ENCODE peak calls at places on chromosome 6, in nine cellular contexts. P is hippocampal formation, J is AG08395, Y is NCI-H524, C is mammary epithelial cell, H is sigmoid colon, T is B cell, O is posterior vena cava, I is heart left ventricle. S is an unnamed sample.

GRCh38 chr6:80767808-80768207 is 661.3 kb downstream of the BCKDHB start:
- DNase-seq in P (no peak), J (peak), Y (no peak), C (peak), H (peak), T (no peak), O (peak), I (peak), S (peak)

GRCh38 chr6:116371384-116372209 is 850 bp downstream of the DSE start:
- DNase-seq in P (peak), J (peak), Y (peak), C (peak), H (peak), T (no peak), O (peak), I (peak), S (peak)

GRCh38 chr6:106538145-106538544 is 91.2 kb downstream of the RTN4IP1 start:
- DNase-seq in P (no peak), J (no peak), Y (no peak), C (no peak), H (no peak), T (peak), O (no peak), I (no peak), S (no peak)

GRCh38 chr6:84137989-84138575 is 89.4 kb downstream of the CEP162 start:
- DNase-seq in P (no peak), J (no peak), Y (no peak), C (peak), H (no peak), T (no peak), O (no peak), I (no peak), S (no peak)

GRCh38 chr6:115545410-115545986 is 515.2 kb downstream of the FRK start:
- DNase-seq in P (no peak), J (no peak), Y (no peak), C (no peak), H (no peak), T (no peak), O (peak), I (no peak), S (peak)

GRCh38 chr6:13766201-13766634 is 48.1 kb downstream of the MCUR1 start:
- DNase-seq in P (no peak), J (peak), Y (peak), C (peak), H (peak), T (no peak), O (no peak), I (no peak), S (peak)

GRCh38 chr6:117264487-117265424 is 602 bp upstream of the VGLL2 start:
- DNase-seq in P (no peak), J (no peak), Y (peak), C (peak), H (no peak), T (no peak), O (no peak), I (no peak), S (peak)

GRCh38 chr6:143542915-143543314 is 31.4 kb upstream of the FUCA2 start:
- DNase-seq in P (no peak), J (no peak), Y (no peak), C (peak), H (no peak), T (no peak), O (no peak), I (no peak), S (peak)

GRCh38 chr6:16496210-16496609 is 257.8 kb downstream of the GMPR start:
- DNase-seq in P (no peak), J (no peak), Y (peak), C (no peak), H (no peak), T (no peak), O (no peak), I (no peak), S (no peak)

GRCh38 chr6:39088331-39088730 is 26.7 kb downstream of the SAYSD1 start:
- DNase-seq in P (peak), J (peak), Y (no peak), C (no peak), H (no peak), T (peak), O (no peak), I (peak), S (peak)

GRCh38 chr6:120938164-120938875 is 396.0 kb downstream of the TBC1D32 start:
- DNase-seq in P (no peak), J (no peak), Y (no peak), C (no peak), H (no peak), T (peak), O (no peak), I (no peak), S (no peak)

GRCh38 chr6:155121699-155122098 is 126.6 kb downstream of the TIAM2 start:
- DNase-seq in P (no peak), J (peak), Y (peak), C (no peak), H (peak), T (no peak), O (no peak), I (no peak), S (peak)

GRCh38 chr6:97136644-97137358 is 146.2 kb downstream of the MMS22L start:
- DNase-seq in P (peak), J (no peak), Y (no peak), C (no peak), H (no peak), T (no peak), O (no peak), I (no peak), S (no peak)

GRCh38 chr6:111804627-111805235 is 68.5 kb downstream of the FYN start:
- DNase-seq in P (no peak), J (peak), Y (no peak), C (no peak), H (no peak), T (peak), O (no peak), I (no peak), S (peak)

GRCh38 chr6:14550817-14551216 is 433.2 kb downstream of the CD83 start:
- DNase-seq in P (no peak), J (peak), Y (no peak), C (no peak), H (no peak), T (no peak), O (no peak), I (peak), S (peak)

GRCh38 chr6:24919404-24919892 is 16.3 kb downstream of the RIPOR2 start:
- DNase-seq in P (no peak), J (no peak), Y (peak), C (no peak), H (no peak), T (no peak), O (no peak), I (no peak), S (no peak)

GRCh38 chr6:11459002-11459658 is 78.4 kb upstream of the TMEM170B start:
- DNase-seq in P (no peak), J (no peak), Y (no peak), C (no peak), H (no peak), T (peak), O (no peak), I (no peak), S (no peak)

GRCh38 chr6:44582930-44583329 is 195.4 kb downstream of the CDC5L start:
- DNase-seq in P (no peak), J (no peak), Y (no peak), C (no peak), H (no peak), T (no peak), O (no peak), I (no peak), S (no peak)

GRCh38 chr6:165811512-165811911 is 148.5 kb upstream of the PDE10A start:
- DNase-seq in P (no peak), J (no peak), Y (no peak), C (no peak), H (no peak), T (no peak), O (no peak), I (no peak), S (no peak)

GRCh38 chr6:139960676-139961075 is 586.2 kb upstream of the CITED2 start:
- DNase-seq in P (no peak), J (no peak), Y (no peak), C (no peak), H (no peak), T (no peak), O (no peak), I (no peak), S (no peak)

S was measured in AG20443.